ENCODE peak calls at places on chromosomes 13 and 19, in ten cellular contexts. O is RWPE1; C is CD8-positive, alpha-beta T cell; P is SK-N-SH; W is astrocyte of the spinal cord; Y is cardiac fibroblast; N is ovary; B is lower leg skin; R is heart right ventricle; X is uterus. J is an unnamed sample.

GRCh38 chr19:55189424-55189823 is 9.3 kb upstream of the SYT5 start:
- DNase-seq in O (peak; percentile 98), C (no peak), P (no peak), W (peak; percentile 91), Y (peak; percentile 98), N (no peak), B (peak; percentile 93), R (peak; percentile 60), X (peak; percentile 52), J (peak; percentile 88)

GRCh38 chr13:54433511-54434206 is 1405.0 kb downstream of the OLFM4 start:
- DNase-seq in O (no peak), C (no peak), P (no peak), W (no peak), Y (no peak), N (no peak), B (no peak), R (no peak), X (no peak), J (no peak)

GRCh38 chr19:10858204-10858828 is 10.1 kb downstream of the C19orf38 start:
- DNase-seq in O (no peak), C (no peak), P (peak; percentile 69), W (no peak), Y (peak; percentile 44), N (no peak), B (no peak), R (no peak), X (no peak), J (no peak)

GRCh38 chr19:51546650-51547396 is 15.4 kb upstream of the SIGLEC6 start:
- DNase-seq in O (no peak), C (no peak), P (no peak), W (no peak), Y (peak; percentile 58), N (no peak), B (peak; percentile 49), R (no peak), X (no peak), J (no peak)

GRCh38 chr19:51473009-51473707 is 5.2 kb upstream of the CEACAM18 start:
- DNase-seq in O (peak; percentile 63), C (peak; percentile 70), P (peak; percentile 69), W (peak; percentile 33), Y (peak; percentile 79), N (peak; percentile 67), B (peak; percentile 94), R (peak; percentile 79), X (peak; percentile 54), J (peak; percentile 22)

GRCh38 chr19:33678796-33679195 is 57.0 kb downstream of the CHST8 start:
- DNase-seq in O (no peak), C (no peak), P (peak; percentile 37), W (no peak), Y (no peak), N (no peak), B (peak; percentile 63), R (no peak), X (no peak), J (no peak)

GRCh38 chr19:29076161-29076560 is 136.8 kb downstream of the UQCRFS1 start:
- DNase-seq in O (no peak), C (no peak), P (no peak), W (no peak), Y (no peak), N (no peak), B (peak; percentile 29), R (no peak), X (no peak), J (no peak)

GRCh38 chr19:48511800-48512503 is at the start of gene LMTK3:
- DNase-seq in O (peak; percentile 50), C (peak; percentile 75), P (peak; percentile 97), W (no peak), Y (peak; percentile 25), N (no peak), B (no peak), R (no peak), X (no peak), J (peak; percentile 11)

GRCh38 chr13:36518707-36519106 is 86.4 kb downstream of the CCNA1 start:
- DNase-seq in O (no peak), C (no peak), P (no peak), W (no peak), Y (no peak), N (no peak), B (no peak), R (no peak), X (no peak), J (no peak)

GRCh38 chr19:33634361-33635091 is 12.8 kb downstream of the CHST8 start:
- DNase-seq in O (no peak), C (no peak), P (no peak), W (no peak), Y (no peak), N (no peak), B (peak; percentile 60), R (no peak), X (no peak), J (no peak)

GRCh38 chr19:21751379-21751778 is 16.0 kb downstream of the ZNF100 start:
- DNase-seq in O (no peak), C (no peak), P (no peak), W (peak; percentile 15), Y (peak; percentile 67), N (no peak), B (no peak), R (no peak), X (no peak), J (no peak)

GRCh38 chr19:39514840-39515550 is at the start of gene SELENOV:
- DNase-seq in O (no peak), C (no peak), P (peak; percentile 83), W (no peak), Y (no peak), N (peak; percentile 44), B (no peak), R (no peak), X (no peak), J (no peak)

GRCh38 chr13:67278230-67278629 is 48.1 kb upstream of the PCDH9 start:
- DNase-seq in O (no peak), C (no peak), P (no peak), W (peak; percentile 97), Y (peak; percentile 100), N (no peak), B (no peak), R (no peak), X (no peak), J (no peak)

GRCh38 chr19:40273469-40274360 is 11.4 kb downstream of the AKT2 start:
- DNase-seq in O (no peak), C (no peak), P (no peak), W (no peak), Y (no peak), N (no peak), B (no peak), R (no peak), X (no peak), J (no peak)

GRCh38 chr19:33249740-33250366 is 24.2 kb upstream of the SLC7A10 start:
- DNase-seq in O (no peak), C (no peak), P (no peak), W (no peak), Y (no peak), N (no peak), B (no peak), R (no peak), X (no peak), J (no peak)

DNA sequence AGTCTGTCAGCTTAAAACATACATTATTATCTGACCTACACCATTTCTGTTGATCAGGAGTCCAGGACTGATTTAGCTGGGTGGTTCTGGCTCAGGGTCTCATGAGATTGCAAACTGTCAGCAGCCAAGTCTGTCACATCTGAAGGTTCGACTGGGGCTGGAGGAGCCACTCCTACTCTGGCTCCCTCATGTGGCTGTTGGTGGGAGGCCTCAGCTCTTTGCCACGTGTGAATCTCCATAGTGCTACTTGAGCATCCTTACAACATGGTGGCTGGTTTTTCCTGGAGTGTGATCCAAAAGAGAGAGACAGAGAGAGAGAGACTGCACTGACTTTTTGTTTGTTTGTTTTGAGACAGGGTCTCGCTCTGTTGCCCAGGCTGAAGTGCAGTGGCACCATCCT is 63.6 kb upstream of the NFIC start:
- DNase-seq in O (no peak), C (no peak), P (no peak), W (no peak), Y (peak; percentile 10), N (no peak), B (no peak), R (no peak), X (no peak), J (no peak)
- TF ChIP-seq CTCF in O (no peak), C (no peak), P (no peak), W (peak; percentile 4), Y (no peak), N (no peak), B (no peak), R (no peak), X (no peak), J (no peak)

GRCh38 chr19:35157431-35157830 is 2.9 kb downstream of the FXYD5 start:
- DNase-seq in O (no peak), C (no peak), P (no peak), W (no peak), Y (no peak), N (no peak), B (no peak), R (no peak), X (no peak), J (no peak)
- TF ChIP-seq CTCF in O (no peak), C (no peak), P (no peak), W (no peak), Y (no peak), N (no peak), B (no peak), R (no peak), X (no peak), J (no peak)

DNA sequence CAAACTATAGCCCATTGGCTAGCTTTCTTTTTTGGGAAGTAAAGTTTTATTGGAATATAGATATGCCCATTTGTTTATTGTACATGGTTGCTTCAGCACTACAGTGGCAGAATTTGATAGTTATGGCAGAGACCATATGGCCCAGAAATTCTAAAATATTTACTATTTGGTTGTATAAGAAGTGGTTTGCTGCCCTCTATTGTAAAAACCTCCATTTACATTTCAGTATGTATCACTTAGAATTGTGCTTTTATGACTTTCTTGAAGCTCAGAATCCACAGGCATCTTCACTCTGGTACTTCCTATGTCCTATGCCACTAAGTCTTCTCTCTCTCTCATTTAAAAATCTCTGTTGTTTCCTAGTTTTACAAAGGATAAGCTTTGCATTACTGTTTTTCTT is 37.7 kb downstream of the DLEU7 start:
- DNase-seq in O (no peak), C (no peak), P (no peak), W (peak; percentile 22), Y (peak; percentile 51), N (no peak), B (no peak), R (no peak), X (no peak), J (no peak)
- TF ChIP-seq CTCF in O (no peak), C (no peak), P (peak; percentile 23), W (no peak), Y (peak; percentile 18), N (no peak), B (no peak), R (no peak), X (no peak), J (no peak)

DNA sequence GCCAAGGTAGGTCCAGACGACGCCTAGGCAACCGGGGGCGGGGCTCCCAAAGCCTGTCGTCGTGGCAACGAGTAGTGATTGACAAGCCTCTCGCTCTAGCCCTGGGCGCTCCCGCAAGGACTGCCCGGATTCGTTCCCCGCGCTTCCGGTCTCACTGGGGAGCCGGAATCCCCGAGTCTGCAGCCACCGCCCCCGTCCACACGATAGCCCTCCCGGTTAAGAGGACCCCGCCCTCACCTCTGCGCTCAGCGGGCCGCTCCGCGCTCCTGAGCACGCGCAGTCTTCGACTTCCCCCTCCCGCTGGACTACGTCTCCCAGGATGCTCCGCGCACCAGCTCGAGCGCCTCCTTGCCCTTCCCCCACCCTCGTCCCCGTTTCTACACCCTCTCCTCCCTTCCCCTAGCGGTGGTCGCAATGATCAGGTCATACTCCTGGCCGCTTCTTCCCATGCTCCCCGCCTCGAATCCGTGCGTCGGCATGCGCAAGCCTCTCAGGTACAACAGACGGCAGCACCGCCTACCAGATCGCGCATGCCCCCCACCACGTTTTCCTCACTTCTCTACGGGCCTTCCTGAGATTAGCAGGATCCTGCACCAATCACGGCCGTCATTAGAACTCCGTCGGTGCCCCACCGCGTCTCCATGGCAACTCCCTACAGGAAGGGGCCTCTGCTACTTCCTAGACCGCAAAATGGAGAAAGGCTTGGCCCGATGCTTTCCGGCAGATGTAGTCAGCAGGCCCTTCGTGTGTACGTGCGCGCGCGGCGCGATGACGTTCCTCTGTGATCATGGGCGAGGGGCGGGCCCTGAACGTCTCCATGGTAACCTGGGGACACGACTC is at the start of gene MZF1:
- DNase-seq in O (peak; percentile 97), C (peak; percentile 99), P (peak; percentile 94), W (peak; percentile 100), Y (peak; percentile 100), N (peak; percentile 100), B (peak; percentile 100), R (peak; percentile 100), X (peak; percentile 99), J (peak; percentile 100)
- TF ChIP-seq CTCF in O (no peak), C (no peak), P (no peak), W (no peak), Y (peak; percentile 17), N (peak; percentile 50), B (no peak), R (no peak), X (peak; percentile 11), J (peak; percentile 5)